ENCODE peak calls at places on chromosomes 1 and 21, in eight cellular contexts. One of them, this sample, is unnamed.
A peak's percentile ranks its signal among the peaks of the same experiment; 100 is the strongest.

GRCh38 chr1:4594286-4594991 is 60.0 kb upstream of the AJAP1 start:
- DNase-seq in AG04450: no peak
- DNase-seq in BJ: no peak
- DNase-seq in dorsolateral prefrontal cortex: no peak
- DNase-seq in testis: no peak
- DNase-seq in esophagus squamous epithelium: no peak
- DNase-seq in cardiac fibroblast: no peak
- DNase-seq in left ventricle myocardium inferior: no peak
- DNase-seq in this sample: no peak

GRCh38 chr1:25167269-25168192 is 64.8 kb downstream of the SYF2 start:
- DNase-seq in AG04450: no peak
- DNase-seq in BJ: no peak
- DNase-seq in dorsolateral prefrontal cortex: no peak
- DNase-seq in testis: no peak
- DNase-seq in esophagus squamous epithelium: no peak
- DNase-seq in cardiac fibroblast: no peak
- DNase-seq in left ventricle myocardium inferior: no peak
- DNase-seq in this sample: no peak

GRCh38 chr1:51535006-51535592 is 16.0 kb upstream of the EPS15 start:
- DNase-seq in AG04450: peak; percentile 29
- DNase-seq in BJ: peak; percentile 35
- DNase-seq in dorsolateral prefrontal cortex: peak; percentile 63
- DNase-seq in testis: peak; percentile 77
- DNase-seq in esophagus squamous epithelium: no peak
- DNase-seq in cardiac fibroblast: peak; percentile 87
- DNase-seq in left ventricle myocardium inferior: peak; percentile 18
- DNase-seq in this sample: no peak

GRCh38 chr1:34590211-34590623 is 164.6 kb upstream of the GJB5 start:
- DNase-seq in AG04450: no peak
- DNase-seq in BJ: no peak
- DNase-seq in dorsolateral prefrontal cortex: no peak
- DNase-seq in testis: no peak
- DNase-seq in esophagus squamous epithelium: no peak
- DNase-seq in cardiac fibroblast: no peak
- DNase-seq in left ventricle myocardium inferior: no peak
- DNase-seq in this sample: peak; percentile 59

GRCh38 chr21:46218906-46219590 is 9.5 kb downstream of the LSS start:
- DNase-seq in AG04450: no peak
- DNase-seq in BJ: no peak
- DNase-seq in dorsolateral prefrontal cortex: no peak
- DNase-seq in testis: peak; percentile 9
- DNase-seq in esophagus squamous epithelium: no peak
- DNase-seq in cardiac fibroblast: no peak
- DNase-seq in left ventricle myocardium inferior: no peak
- DNase-seq in this sample: no peak

GRCh38 chr1:229370601-229371021 is 27.8 kb upstream of the CCSAP start:
- DNase-seq in AG04450: no peak
- DNase-seq in BJ: no peak
- DNase-seq in dorsolateral prefrontal cortex: no peak
- DNase-seq in testis: no peak
- DNase-seq in esophagus squamous epithelium: no peak
- DNase-seq in cardiac fibroblast: no peak
- DNase-seq in left ventricle myocardium inferior: peak; percentile 78
- DNase-seq in this sample: no peak

GRCh38 chr1:199226163-199226562 is 587.3 kb downstream of the PTPRC start:
- DNase-seq in AG04450: no peak
- DNase-seq in BJ: no peak
- DNase-seq in dorsolateral prefrontal cortex: no peak
- DNase-seq in testis: no peak
- DNase-seq in esophagus squamous epithelium: no peak
- DNase-seq in cardiac fibroblast: peak; percentile 85
- DNase-seq in left ventricle myocardium inferior: no peak
- DNase-seq in this sample: peak; percentile 21

GRCh38 chr1:188499690-188500089 is 1670.9 kb downstream of the PLA2G4A start:
- DNase-seq in AG04450: no peak
- DNase-seq in BJ: no peak
- DNase-seq in dorsolateral prefrontal cortex: no peak
- DNase-seq in testis: no peak
- DNase-seq in esophagus squamous epithelium: no peak
- DNase-seq in cardiac fibroblast: no peak
- DNase-seq in left ventricle myocardium inferior: no peak
- DNase-seq in this sample: no peak

GRCh38 chr1:168179411-168180147 is 817 bp downstream of the TIPRL start:
- DNase-seq in AG04450: no peak
- DNase-seq in BJ: no peak
- DNase-seq in dorsolateral prefrontal cortex: no peak
- DNase-seq in testis: peak; percentile 26
- DNase-seq in esophagus squamous epithelium: no peak
- DNase-seq in cardiac fibroblast: peak; percentile 43
- DNase-seq in left ventricle myocardium inferior: no peak
- DNase-seq in this sample: no peak

GRCh38 chr1:152035406-152036315 is 1.1 kb downstream of the S100A11 start:
- DNase-seq in AG04450: no peak
- DNase-seq in BJ: no peak
- DNase-seq in dorsolateral prefrontal cortex: no peak
- DNase-seq in testis: peak; percentile 49
- DNase-seq in esophagus squamous epithelium: no peak
- DNase-seq in cardiac fibroblast: peak; percentile 47
- DNase-seq in left ventricle myocardium inferior: no peak
- DNase-seq in this sample: no peak

DNA sequence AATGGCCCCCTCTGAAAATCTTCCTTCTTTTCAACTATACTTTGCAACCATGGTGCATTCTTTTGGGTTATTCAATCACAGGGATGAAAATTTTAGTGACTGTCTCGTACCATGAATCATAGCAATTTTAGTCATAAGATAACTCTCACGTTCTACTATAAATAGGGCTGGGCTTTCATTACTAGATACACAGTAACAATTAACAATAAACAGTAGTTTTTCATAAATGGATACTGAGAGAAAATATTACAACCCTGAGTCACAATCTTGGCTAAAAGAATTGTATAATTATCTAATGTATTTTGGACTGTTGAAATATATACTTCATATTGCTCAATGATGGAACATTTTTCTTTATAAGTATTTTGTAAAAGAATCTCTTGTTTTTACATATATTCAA is 96.1 kb downstream of the TEX35 start:
- DNase-seq in AG04450: peak; percentile 60
- DNase-seq in BJ: peak; percentile 85
- DNase-seq in dorsolateral prefrontal cortex: no peak
- DNase-seq in testis: no peak
- DNase-seq in esophagus squamous epithelium: no peak
- DNase-seq in cardiac fibroblast: peak; percentile 89
- DNase-seq in left ventricle myocardium inferior: no peak
- DNase-seq in this sample: no peak
- H3K4me3 ChIP-seq in AG04450: no peak overlapping the region
- H3K4me3 ChIP-seq in BJ: no peak overlapping the region
- H3K4me3 ChIP-seq in dorsolateral prefrontal cortex: no peak overlapping the region
- H3K4me3 ChIP-seq in testis: no peak overlapping the region
- H3K4me3 ChIP-seq in esophagus squamous epithelium: no peak overlapping the region
- H3K4me3 ChIP-seq in cardiac fibroblast: no peak overlapping the region
- H3K4me3 ChIP-seq in left ventricle myocardium inferior: no peak overlapping the region
- H3K4me3 ChIP-seq in this sample: no peak overlapping the region

GRCh38 chr1:15957221-15958090 is 18.4 kb downstream of the ZBTB17 start:
- DNase-seq in AG04450: no peak
- DNase-seq in BJ: no peak
- DNase-seq in dorsolateral prefrontal cortex: no peak
- DNase-seq in testis: no peak
- DNase-seq in esophagus squamous epithelium: no peak
- DNase-seq in cardiac fibroblast: no peak
- DNase-seq in left ventricle myocardium inferior: no peak
- DNase-seq in this sample: no peak
- TF ChIP-seq CTCF in AG04450: peak; percentile 39
- TF ChIP-seq CTCF in BJ: peak; percentile 60
- TF ChIP-seq CTCF in dorsolateral prefrontal cortex: peak; percentile 50
- TF ChIP-seq CTCF in testis: no peak
- TF ChIP-seq CTCF in esophagus squamous epithelium: peak; percentile 14
- TF ChIP-seq CTCF in cardiac fibroblast: peak; percentile 44
- TF ChIP-seq CTCF in left ventricle myocardium inferior: peak; percentile 20
- TF ChIP-seq CTCF in this sample: peak; percentile 67

DNA sequence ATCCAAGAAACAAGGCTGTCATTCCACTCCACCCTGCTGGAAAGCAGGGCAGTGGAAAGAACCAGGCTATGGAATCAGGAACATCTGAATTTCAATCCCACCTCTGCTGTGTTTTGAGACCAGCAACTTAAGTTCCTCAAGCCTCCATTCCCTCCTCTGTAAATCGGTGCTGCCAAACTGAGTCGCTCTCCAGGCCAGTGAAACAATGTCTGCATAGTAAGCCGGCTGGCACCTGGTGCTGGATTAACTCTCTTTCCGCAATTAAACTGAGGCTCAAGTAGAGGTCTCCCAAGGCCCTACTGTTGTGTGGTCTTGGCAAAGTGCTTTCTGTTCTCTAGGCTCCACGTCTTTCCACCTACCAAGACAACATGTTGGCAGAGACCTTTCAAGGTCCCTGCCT is 65.3 kb downstream of the SSBP3 start:
- DNase-seq in AG04450: no peak
- DNase-seq in BJ: no peak
- DNase-seq in dorsolateral prefrontal cortex: no peak
- DNase-seq in testis: no peak
- DNase-seq in esophagus squamous epithelium: no peak
- DNase-seq in cardiac fibroblast: no peak
- DNase-seq in left ventricle myocardium inferior: no peak
- DNase-seq in this sample: no peak
- H3K4me3 ChIP-seq in AG04450: no peak overlapping the region
- H3K4me3 ChIP-seq in BJ: no peak overlapping the region
- H3K4me3 ChIP-seq in dorsolateral prefrontal cortex: no peak overlapping the region
- H3K4me3 ChIP-seq in testis: no peak overlapping the region
- H3K4me3 ChIP-seq in esophagus squamous epithelium: no peak overlapping the region
- H3K4me3 ChIP-seq in cardiac fibroblast: no peak overlapping the region
- H3K4me3 ChIP-seq in left ventricle myocardium inferior: no peak overlapping the region
- H3K4me3 ChIP-seq in this sample: no peak overlapping the region

GRCh38 chr1:236543065-236543669 is 19.4 kb downstream of the LGALS8 start:
- DNase-seq in AG04450: no peak
- DNase-seq in BJ: no peak
- DNase-seq in dorsolateral prefrontal cortex: no peak
- DNase-seq in testis: no peak
- DNase-seq in esophagus squamous epithelium: no peak
- DNase-seq in cardiac fibroblast: no peak
- DNase-seq in left ventricle myocardium inferior: no peak
- DNase-seq in this sample: no peak
- TF ChIP-seq CTCF in AG04450: no peak
- TF ChIP-seq CTCF in BJ: peak; percentile 8
- TF ChIP-seq CTCF in dorsolateral prefrontal cortex: no peak
- TF ChIP-seq CTCF in testis: no peak
- TF ChIP-seq CTCF in esophagus squamous epithelium: peak; percentile 17
- TF ChIP-seq CTCF in cardiac fibroblast: peak; percentile 32
- TF ChIP-seq CTCF in left ventricle myocardium inferior: no peak
- TF ChIP-seq CTCF in this sample: no peak

GRCh38 chr1:228007054-228007800 is 429 bp downstream of the WNT3A start:
- DNase-seq in AG04450: no peak
- DNase-seq in BJ: no peak
- DNase-seq in dorsolateral prefrontal cortex: peak; percentile 33
- DNase-seq in testis: no peak
- DNase-seq in esophagus squamous epithelium: no peak
- DNase-seq in cardiac fibroblast: no peak
- DNase-seq in left ventricle myocardium inferior: no peak
- DNase-seq in this sample: no peak
- H3K4me3 ChIP-seq in AG04450: no peak overlapping the region
- H3K4me3 ChIP-seq in BJ: no peak overlapping the region
- H3K4me3 ChIP-seq in dorsolateral prefrontal cortex: no peak overlapping the region
- H3K4me3 ChIP-seq in testis: peak overlapping the region; percentile 26
- H3K4me3 ChIP-seq in esophagus squamous epithelium: peak overlapping the region; percentile 46
- H3K4me3 ChIP-seq in cardiac fibroblast: no peak overlapping the region
- H3K4me3 ChIP-seq in left ventricle myocardium inferior: peak overlapping the region; percentile 43
- H3K4me3 ChIP-seq in this sample: no peak overlapping the region

DNA sequence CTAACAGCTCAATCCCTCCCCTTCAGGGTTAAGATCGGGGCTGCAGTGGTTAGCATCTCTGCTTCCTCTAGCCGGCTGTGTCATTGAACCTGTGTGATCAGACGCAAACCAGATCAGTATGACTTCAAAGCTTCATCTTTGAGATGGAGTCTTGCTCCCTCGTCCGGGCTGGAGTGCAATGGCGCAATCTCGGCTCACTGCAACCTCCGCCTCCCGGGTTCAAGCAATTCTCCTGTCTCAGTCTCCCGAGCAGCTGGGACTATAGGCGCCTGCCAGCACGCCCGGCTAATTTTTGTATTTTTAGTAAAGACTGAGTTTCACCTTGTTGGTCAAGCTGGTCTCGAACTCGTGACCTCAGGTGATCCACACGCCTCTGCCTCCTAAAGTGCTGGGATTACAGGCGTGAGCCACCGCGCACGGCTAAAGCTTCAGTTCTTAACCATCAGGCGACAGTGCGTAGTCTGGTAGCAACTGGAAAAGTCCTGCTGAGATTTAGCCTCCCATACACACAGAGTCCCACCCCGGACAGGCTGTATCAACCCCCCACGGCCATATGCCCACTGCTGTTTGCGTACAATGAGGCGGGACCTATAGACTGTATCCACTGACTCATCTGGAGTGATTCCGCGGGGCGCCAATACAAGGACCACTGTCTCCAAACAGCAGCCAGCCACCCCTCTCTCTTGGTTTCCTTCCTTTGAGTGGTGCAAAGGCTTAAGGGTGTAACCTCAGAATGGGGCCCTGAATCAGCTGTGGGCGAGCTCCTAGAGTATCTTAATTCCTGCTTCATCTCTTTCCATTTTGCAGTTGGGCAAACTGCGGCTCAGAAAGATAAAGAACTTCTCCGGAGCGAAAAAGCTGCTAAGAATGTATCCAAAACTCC is 23.3 kb downstream of the CELA3A start:
- DNase-seq in AG04450: peak; percentile 44
- DNase-seq in BJ: no peak
- DNase-seq in dorsolateral prefrontal cortex: peak; percentile 64
- DNase-seq in testis: peak; percentile 67
- DNase-seq in esophagus squamous epithelium: no peak
- DNase-seq in cardiac fibroblast: peak; percentile 83
- DNase-seq in left ventricle myocardium inferior: peak; percentile 33
- DNase-seq in this sample: no peak
- TF ChIP-seq CTCF in AG04450: no peak
- TF ChIP-seq CTCF in BJ: peak; percentile 12
- TF ChIP-seq CTCF in dorsolateral prefrontal cortex: no peak
- TF ChIP-seq CTCF in testis: no peak
- TF ChIP-seq CTCF in esophagus squamous epithelium: no peak
- TF ChIP-seq CTCF in cardiac fibroblast: no peak
- TF ChIP-seq CTCF in left ventricle myocardium inferior: no peak
- TF ChIP-seq CTCF in this sample: no peak

DNA sequence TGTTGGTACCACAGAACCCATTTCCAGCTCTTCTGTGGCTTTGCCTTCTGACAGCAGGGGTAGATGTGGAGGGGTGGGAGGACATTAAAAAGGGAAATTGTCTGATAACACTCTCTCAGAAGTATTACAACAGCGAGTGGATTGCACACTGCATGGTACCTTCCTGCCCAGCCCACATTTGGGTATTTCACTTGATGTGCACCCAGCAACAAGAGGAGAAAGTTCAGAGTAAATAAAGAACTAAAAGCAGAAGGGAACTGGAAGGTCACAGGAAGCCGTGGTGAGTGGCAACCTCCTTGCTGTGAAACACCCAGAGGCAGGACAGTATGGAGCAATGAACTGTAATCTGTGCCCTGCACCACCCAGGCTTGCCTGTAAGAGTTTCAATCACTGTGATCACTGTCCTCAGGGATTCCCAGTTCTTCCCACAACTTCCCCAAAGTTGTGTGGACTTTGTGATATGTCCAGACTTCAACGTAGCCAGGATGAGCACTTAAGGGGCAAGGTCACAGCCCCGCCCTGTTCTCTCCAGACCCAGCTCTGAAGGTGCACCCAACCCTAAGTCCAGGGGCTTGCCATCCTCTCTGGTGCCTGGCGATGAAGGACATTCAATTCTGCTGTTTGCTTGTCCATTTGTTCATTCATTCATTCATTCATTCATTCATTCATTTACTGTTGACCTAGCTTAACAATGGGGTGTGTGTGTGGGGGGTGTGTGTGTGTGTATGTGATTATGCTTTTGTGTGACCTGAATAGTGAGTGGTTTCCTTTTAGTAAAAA is 18.7 kb upstream of the F5 start:
- DNase-seq in AG04450: no peak
- DNase-seq in BJ: no peak
- DNase-seq in dorsolateral prefrontal cortex: no peak
- DNase-seq in testis: no peak
- DNase-seq in esophagus squamous epithelium: no peak
- DNase-seq in cardiac fibroblast: no peak
- DNase-seq in left ventricle myocardium inferior: peak; percentile 18
- DNase-seq in this sample: no peak
- H3K4me3 ChIP-seq in AG04450: no peak overlapping the region
- H3K4me3 ChIP-seq in BJ: no peak overlapping the region
- H3K4me3 ChIP-seq in dorsolateral prefrontal cortex: no peak overlapping the region
- H3K4me3 ChIP-seq in testis: no peak overlapping the region
- H3K4me3 ChIP-seq in esophagus squamous epithelium: no peak overlapping the region
- H3K4me3 ChIP-seq in cardiac fibroblast: no peak overlapping the region
- H3K4me3 ChIP-seq in left ventricle myocardium inferior: no peak overlapping the region
- H3K4me3 ChIP-seq in this sample: no peak overlapping the region